ENCODE peak calls at places on chromosomes 13 and 19, in four cellular contexts. One of them, this sample, is unnamed.

GRCh38 chr13:28375250-28375930 is 119.5 kb downstream of the FLT1 start:
- DNase-seq in endodermal cell: no peak
- DNase-seq in IMR-90: no peak
- DNase-seq in GM23248: no peak
- DNase-seq in this sample: no peak

GRCh38 chr13:102708211-102708610 is 13.4 kb upstream of the METTL21C start:
- DNase-seq in endodermal cell: no peak
- DNase-seq in IMR-90: no peak
- DNase-seq in GM23248: no peak
- DNase-seq in this sample: no peak

GRCh38 chr19:21202865-21203494 is 61.1 kb downstream of the ZNF431 start:
- DNase-seq in endodermal cell: peak; percentile 75
- DNase-seq in GM23248: peak; percentile 63
- DNase-seq in IMR-90: peak; percentile 14
- DNase-seq in this sample: peak; percentile 87

GRCh38 chr13:40064723-40065122 is 409.3 kb downstream of the COG6 start:
- DNase-seq in GM23248: peak; percentile 94
- DNase-seq in IMR-90: peak; percentile 1
- DNase-seq in endodermal cell: no peak
- DNase-seq in this sample: no peak

GRCh38 chr19:6693056-6693471 is 23.1 kb upstream of the TNFSF14 start:
- DNase-seq in endodermal cell: peak; percentile 76
- DNase-seq in IMR-90: no peak
- DNase-seq in GM23248: no peak
- DNase-seq in this sample: no peak

GRCh38 chr13:107459430-107459829 is 755.9 kb downstream of the LIG4 start:
- DNase-seq in GM23248: peak; percentile 51
- DNase-seq in IMR-90: peak; percentile 85
- DNase-seq in endodermal cell: no peak
- DNase-seq in this sample: no peak

GRCh38 chr13:101747039-101747438 is 294.6 kb downstream of the ITGBL1 start:
- DNase-seq in GM23248: no peak
- DNase-seq in endodermal cell: no peak
- DNase-seq in IMR-90: no peak
- DNase-seq in this sample: no peak

GRCh38 chr19:16342002-16342715 is 17.5 kb downstream of the KLF2 start:
- DNase-seq in IMR-90: no peak
- DNase-seq in endodermal cell: no peak
- DNase-seq in GM23248: peak; percentile 39
- DNase-seq in this sample: peak; percentile 65

GRCh38 chr19:33226550-33227241 is 1.0 kb upstream of the SLC7A10 start:
- DNase-seq in GM23248: peak; percentile 33
- DNase-seq in endodermal cell: peak; percentile 93
- DNase-seq in IMR-90: no peak
- DNase-seq in this sample: no peak

GRCh38 chr19:35249146-35249847 is 495 bp downstream of the LSR start:
- DNase-seq in endodermal cell: peak; percentile 46
- DNase-seq in IMR-90: no peak
- DNase-seq in GM23248: no peak
- DNase-seq in this sample: no peak
- H3K4me3 ChIP-seq in endodermal cell: peak overlapping the region; percentile 95
- H3K4me3 ChIP-seq in IMR-90: no peak overlapping the region
- H3K4me3 ChIP-seq in GM23248: no peak overlapping the region
- H3K4me3 ChIP-seq in this sample: no peak overlapping the region

GRCh38 chr13:29737061-29737460 is 113.4 kb downstream of the UBL3 start:
- DNase-seq in IMR-90: no peak
- DNase-seq in GM23248: no peak
- DNase-seq in endodermal cell: no peak
- DNase-seq in this sample: no peak
- H3K27ac ChIP-seq in IMR-90: no peak overlapping the region
- H3K27ac ChIP-seq in GM23248: no peak overlapping the region
- H3K27ac ChIP-seq in endodermal cell: no peak overlapping the region
- H3K27ac ChIP-seq in this sample: no peak overlapping the region

DNA sequence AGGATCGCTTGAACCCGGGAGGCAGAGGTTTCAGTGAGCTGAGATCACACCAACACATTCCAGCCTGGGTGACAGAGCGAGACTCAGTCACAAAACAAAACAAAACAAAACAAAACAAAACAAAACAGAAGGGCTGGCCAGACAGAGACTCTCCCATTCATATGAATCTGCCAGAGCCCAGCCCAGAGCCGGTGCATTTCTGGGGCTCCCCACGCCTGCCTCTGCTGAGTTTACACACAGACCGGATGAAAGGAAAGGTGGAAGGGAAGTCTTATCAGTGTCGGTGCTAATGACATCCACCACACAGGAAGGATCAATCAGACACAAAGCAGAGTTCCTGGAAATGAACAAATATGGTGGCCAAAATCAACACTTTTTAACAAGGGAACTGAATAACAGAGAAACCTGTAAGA is 6.8 kb downstream of the TRAPPC6A start:
- DNase-seq in GM23248: no peak
- DNase-seq in IMR-90: no peak
- DNase-seq in endodermal cell: peak; percentile 43
- DNase-seq in this sample: no peak
- H3K4me3 ChIP-seq in GM23248: no peak overlapping the region
- H3K4me3 ChIP-seq in IMR-90: no peak overlapping the region
- H3K4me3 ChIP-seq in endodermal cell: no peak overlapping the region
- H3K4me3 ChIP-seq in this sample: no peak overlapping the region

GRCh38 chr13:110807546-110807945 is 94.0 kb downstream of the ING1 start:
- DNase-seq in GM23248: no peak
- DNase-seq in endodermal cell: no peak
- DNase-seq in IMR-90: no peak
- DNase-seq in this sample: no peak

GRCh38 chr13:110812111-110812868 is 98.8 kb downstream of the ING1 start:
- DNase-seq in endodermal cell: peak; percentile 66
- DNase-seq in GM23248: peak; percentile 49
- DNase-seq in IMR-90: no peak
- DNase-seq in this sample: no peak

GRCh38 chr13:110811008-110811720 is 97.7 kb downstream of the ING1 start:
- DNase-seq in endodermal cell: no peak
- DNase-seq in IMR-90: no peak
- DNase-seq in GM23248: no peak
- DNase-seq in this sample: no peak

GRCh38 chr13:110811751-110812110 is 98.2 kb downstream of the ING1 start:
- DNase-seq in IMR-90: no peak
- DNase-seq in GM23248: no peak
- DNase-seq in endodermal cell: no peak
- DNase-seq in this sample: no peak

DNA sequence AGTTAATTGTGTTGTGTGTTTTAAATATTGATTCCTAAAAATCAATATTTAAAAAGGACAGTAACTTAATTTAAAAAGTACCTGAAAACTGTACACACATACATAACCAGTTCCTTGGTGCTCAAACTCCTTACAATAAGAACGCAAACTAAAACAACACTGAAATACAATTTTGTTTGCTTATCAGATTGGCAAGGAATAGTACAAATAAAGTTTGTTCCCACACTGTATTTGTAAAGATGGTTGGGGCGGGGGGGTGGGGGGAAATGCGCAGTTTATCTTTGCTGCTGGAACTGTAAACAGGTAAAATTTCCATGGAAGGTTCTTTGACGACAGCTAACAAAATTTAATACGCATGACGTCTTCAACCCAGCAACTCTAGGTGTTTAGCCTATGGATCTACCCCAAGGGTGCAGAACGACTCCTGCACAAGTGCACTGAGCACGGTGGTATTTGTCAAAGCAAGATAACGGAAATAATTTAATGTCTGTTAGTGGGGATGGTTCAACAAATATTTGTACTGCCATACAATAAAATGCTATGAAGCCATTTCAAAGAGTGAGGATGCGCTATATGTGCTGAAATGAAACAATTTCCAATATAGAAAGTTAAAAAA is 96.5 kb downstream of the ING1 start:
- DNase-seq in GM23248: no peak
- DNase-seq in IMR-90: no peak
- DNase-seq in endodermal cell: no peak
- DNase-seq in this sample: no peak
- H3K27ac ChIP-seq in GM23248: no peak overlapping the region
- H3K27ac ChIP-seq in IMR-90: no peak overlapping the region
- H3K27ac ChIP-seq in endodermal cell: no peak overlapping the region
- H3K27ac ChIP-seq in this sample: no peak overlapping the region